ENCODE peak calls at places on chromosomes 5 and 9, in five cellular contexts. U is NCI-H460, N is cerebellum, Y is AG20443, O is stromal cell of bone marrow. W is an unnamed sample.

GRCh38 chr5:83475540-83476469 is 4.3 kb downstream of the VCAN start:
- DNase-seq in U (no peak), N (no peak), Y (peak; percentile 65), O (peak; percentile 76), W (no peak)

GRCh38 chr5:144187699-144188294 is 17.1 kb downstream of the KCTD16 start:
- DNase-seq in U (no peak), N (no peak), Y (peak; percentile 76), O (peak; percentile 83), W (peak; percentile 91)

GRCh38 chr5:128328479-128328878 is 209.6 kb downstream of the FBN2 start:
- DNase-seq in U (no peak), N (no peak), Y (no peak), O (no peak), W (no peak)

GRCh38 chr9:122821278-122821952 is 7.0 kb downstream of the PDCL start:
- DNase-seq in U (no peak), N (no peak), Y (no peak), O (no peak), W (no peak)

GRCh38 chr5:123670981-123671557 is 159.1 kb downstream of the CSNK1G3 start:
- DNase-seq in U (peak; percentile 48), N (peak; percentile 53), Y (peak; percentile 29), O (peak; percentile 13), W (peak; percentile 62)

GRCh38 chr9:124293712-124294504 is 36.2 kb downstream of the NEK6 start:
- DNase-seq in U (no peak), N (no peak), Y (peak; percentile 66), O (no peak), W (no peak)

GRCh38 chr9:70403166-70403565 is 11.3 kb downstream of the KLF9 start:
- DNase-seq in U (no peak), N (no peak), Y (no peak), O (peak; percentile 40), W (no peak)

GRCh38 chr5:44332360-44332971 is 56.8 kb downstream of the FGF10 start:
- DNase-seq in U (peak; percentile 25), N (no peak), Y (peak; percentile 31), O (peak; percentile 59), W (peak; percentile 31)

GRCh38 chr9:68551191-68551590 is 10.5 kb upstream of the TMEM252 start:
- DNase-seq in U (no peak), N (no peak), Y (no peak), O (no peak), W (no peak)

GRCh38 chr5:68252678-68253520 is 37.3 kb downstream of the PIK3R1 start:
- DNase-seq in U (peak; percentile 53), N (peak; percentile 74), Y (peak; percentile 77), O (peak; percentile 66), W (peak; percentile 51)

GRCh38 chr9:126519660-126520425 is 93.9 kb upstream of the LMX1B start:
- DNase-seq in U (no peak), N (no peak), Y (no peak), O (no peak), W (no peak)

GRCh38 chr5:17443333-17444125 is 54.5 kb upstream of the TAF11L2 start:
- DNase-seq in U (no peak), N (no peak), Y (no peak), O (no peak), W (no peak)

GRCh38 chr5:55711531-55712022 is 547 bp downstream of the SLC38A9 start:
- DNase-seq in U (no peak), N (no peak), Y (no peak), O (no peak), W (no peak)

GRCh38 chr9:132531187-132531586 is 51.2 kb upstream of the BARHL1 start:
- DNase-seq in U (no peak), N (no peak), Y (no peak), O (no peak), W (peak; percentile 42)

GRCh38 chr9:36053971-36054370 is 17.3 kb downstream of the RECK start:
- DNase-seq in U (no peak), N (no peak), Y (no peak), O (no peak), W (no peak)